ENCODE peak calls at places on chromosomes 11 and 22, in six cellular contexts. N is psoas muscle, U is dorsolateral prefrontal cortex, Q is HL-60, Z is breast epithelium, L is brain microvascular endothelial cell. D is an unnamed sample.

GRCh38 chr22:49091451-49091850 is 736.2 kb downstream of the BRD1 start:
- DNase-seq in N (peak; percentile 16), U (no peak), Q (no peak), Z (no peak), L (no peak), D (no peak)

GRCh38 chr11:16086229-16086628 is 270.1 kb downstream of the SOX6 start:
- DNase-seq in N (no peak), U (no peak), Q (no peak), Z (no peak), L (no peak), D (no peak)

GRCh38 chr22:48503876-48504275 is 1323.8 kb downstream of the BRD1 start:
- DNase-seq in N (peak; percentile 3), U (no peak), Q (no peak), Z (no peak), L (no peak), D (no peak)

GRCh38 chr11:117303101-117303500 is 12.0 kb downstream of the BACE1-AS start:
- DNase-seq in N (no peak), U (no peak), Q (no peak), Z (no peak), L (no peak), D (no peak)

GRCh38 chr11:1749020-1749758 is 1.2 kb downstream of the IFITM10 start:
- DNase-seq in N (peak; percentile 79), U (no peak), Q (no peak), Z (no peak), L (no peak), D (no peak)

GRCh38 chr11:100791103-100791502 is 104.0 kb downstream of the ARHGAP42 start:
- DNase-seq in N (no peak), U (no peak), Q (no peak), Z (no peak), L (no peak), D (no peak)

GRCh38 chr11:19664896-19665548 is 47.6 kb upstream of the NAV2 start:
- DNase-seq in N (no peak), U (peak; percentile 88), Q (no peak), Z (no peak), L (no peak), D (no peak)

GRCh38 chr11:109644158-109644557 is 222.2 kb downstream of the C11orf87 start:
- DNase-seq in N (no peak), U (peak; percentile 70), Q (no peak), Z (no peak), L (no peak), D (no peak)

GRCh38 chr11:33437529-33437928 is 180.3 kb downstream of the HIPK3 start:
- DNase-seq in N (no peak), U (no peak), Q (no peak), Z (no peak), L (no peak), D (peak; percentile 65)

GRCh38 chr22:24444251-24444650 is 16.9 kb downstream of the ADORA2A start:
- DNase-seq in N (no peak), U (no peak), Q (no peak), Z (no peak), L (no peak), D (no peak)

GRCh38 chr11:90219438-90219837 is 3.4 kb downstream of the CHORDC1 start:
- DNase-seq in N (no peak), U (no peak), Q (no peak), Z (no peak), L (no peak), D (no peak)

GRCh38 chr11:106959800-106960199 is 58.5 kb downstream of the GUCY1A2 start:
- DNase-seq in N (no peak), U (no peak), Q (no peak), Z (no peak), L (peak; percentile 19), D (no peak)

GRCh38 chr11:35247428-35247827 is 108.5 kb downstream of the CD44 start:
- DNase-seq in N (no peak), U (no peak), Q (no peak), Z (peak; percentile 30), L (no peak), D (no peak)

GRCh38 chr11:63614136-63614664 is at the start of gene PLAAT3:
- DNase-seq in N (peak; percentile 89), U (peak; percentile 60), Q (no peak), Z (peak; percentile 57), L (no peak), D (peak; percentile 83)

GRCh38 chr11:75495749-75496641 is 29.7 kb downstream of the GDPD5 start:
- DNase-seq in N (peak; percentile 44), U (no peak), Q (no peak), Z (no peak), L (no peak), D (peak; percentile 64)

GRCh38 chr11:93100211-93100610 is 97.6 kb downstream of the SLC36A4 start:
- DNase-seq in N (no peak), U (no peak), Q (no peak), Z (no peak), L (peak; percentile 12), D (no peak)

GRCh38 chr11:72552399-72552910 is 118.1 kb upstream of the CLPB start:
- DNase-seq in N (no peak), U (no peak), Q (no peak), Z (no peak), L (no peak), D (no peak)

GRCh38 chr11:70504246-70505020 is 106.1 kb downstream of the CTTN start:
- DNase-seq in N (peak; percentile 6), U (no peak), Q (no peak), Z (no peak), L (no peak), D (no peak)

GRCh38 chr11:13942908-13943505 is 19.5 kb upstream of the SPON1 start:
- DNase-seq in N (no peak), U (no peak), Q (no peak), Z (no peak), L (peak; percentile 40), D (no peak)

GRCh38 chr11:35514481-35514880 is 10.9 kb downstream of the PAMR1 start:
- DNase-seq in N (no peak), U (no peak), Q (no peak), Z (no peak), L (no peak), D (no peak)

GRCh38 chr11:79538775-79539174 is 97.9 kb upstream of the TENM4 start:
- DNase-seq in N (no peak), U (no peak), Q (no peak), Z (no peak), L (no peak), D (no peak)

GRCh38 chr22:49628351-49629023 is 199.2 kb downstream of the BRD1 start:
- DNase-seq in N (peak; percentile 44), U (no peak), Q (no peak), Z (no peak), L (no peak), D (no peak)

GRCh38 chr11:61793084-61793828 is 545 bp downstream of the FEN1 start:
- DNase-seq in N (peak; percentile 44), U (no peak), Q (no peak), Z (no peak), L (no peak), D (no peak)

GRCh38 chr22:45969414-45969799 is 7.6 kb downstream of the WNT7B start:
- DNase-seq in N (no peak), U (no peak), Q (no peak), Z (no peak), L (no peak), D (peak; percentile 53)
- H3K27me3 ChIP-seq in N (peaks cover 26% of the 10 kb centered on the region), U (peaks cover 60% of the 10 kb centered on the region), Q (peaks cover 66% of the 10 kb centered on the region), Z (peaks cover 86% of the 10 kb centered on the region), L (peaks cover 29% of the 10 kb centered on the region), D (no peaks in the 10 kb centered on the region)

DNA sequence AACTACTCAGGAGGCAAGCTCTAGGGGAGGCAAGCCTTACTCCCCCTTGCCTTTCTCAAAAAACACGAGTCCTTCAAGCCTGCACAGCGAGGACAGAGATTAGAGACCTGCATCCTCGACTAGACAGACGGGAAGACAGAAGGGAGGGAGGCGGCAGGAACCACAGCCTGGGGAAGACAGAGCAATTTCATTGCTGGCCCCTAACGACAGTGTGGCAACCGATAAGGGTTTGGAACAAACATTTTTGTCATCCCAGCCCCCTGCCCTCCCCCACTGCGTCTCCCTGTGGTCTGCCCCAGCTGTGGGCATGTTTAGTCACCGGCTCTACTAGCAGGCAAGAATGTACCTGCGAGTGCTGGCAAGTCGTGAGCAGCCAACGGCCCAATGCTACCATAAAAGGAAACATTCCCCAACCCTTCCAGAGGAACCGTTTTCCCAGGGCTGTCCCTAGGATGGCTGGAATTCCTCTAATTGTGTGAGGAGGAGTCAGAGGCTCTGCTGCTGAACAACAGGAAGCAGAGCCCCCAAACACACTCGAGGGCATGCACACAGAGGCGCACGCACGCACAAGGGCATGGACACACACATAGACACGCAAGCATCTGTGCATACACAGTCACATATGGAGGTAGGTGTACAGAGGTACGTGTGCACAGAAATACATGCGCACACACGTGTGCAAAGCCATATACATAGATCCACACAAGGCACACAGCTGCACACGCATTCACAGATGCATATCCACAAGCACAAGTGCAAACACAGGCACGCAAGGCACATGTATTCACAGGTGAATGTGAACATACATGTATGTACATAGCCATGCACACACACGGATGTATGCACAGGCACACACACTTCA is 58.3 kb downstream of the MYH9 start:
- DNase-seq in N (no peak), U (peak; percentile 74), Q (peak; percentile 95), Z (peak; percentile 97), L (peak; percentile 92), D (peak; percentile 89)
- H3K4me3 ChIP-seq in N (peak overlapping the region; percentile 29), U (peak overlapping the region; percentile 13), Q (no peak overlapping the region), Z (peak overlapping the region; percentile 20), L (peak overlapping the region; percentile 20), D (no peak overlapping the region)

GRCh38 chr11:57391546-57391945 is 1.1 kb upstream of the PRG2 start:
- DNase-seq in N (no peak), U (no peak), Q (no peak), Z (no peak), L (no peak), D (no peak)

GRCh38 chr11:57392421-57393105 is 2.1 kb upstream of the PRG2 start:
- DNase-seq in N (no peak), U (no peak), Q (no peak), Z (no peak), L (no peak), D (no peak)

GRCh38 chr11:57391111-57391510 is 661 bp upstream of the PRG2 start:
- DNase-seq in N (no peak), U (no peak), Q (no peak), Z (no peak), L (no peak), D (no peak)

GRCh38 chr11:57387284-57388030 is 3.0 kb downstream of the PRG2 start:
- DNase-seq in N (no peak), U (peak; percentile 21), Q (peak; percentile 40), Z (no peak), L (no peak), D (no peak)

GRCh38 chr11:57390535-57390934 is at the start of gene PRG2:
- DNase-seq in N (no peak), U (no peak), Q (peak; percentile 65), Z (no peak), L (no peak), D (no peak)
- H3K27me3 ChIP-seq in N (peaks cover 2% of the 10 kb centered on the region), U (no peaks in the 10 kb centered on the region), Q (no peaks in the 10 kb centered on the region), Z (no peaks in the 10 kb centered on the region), L (peaks cover 5% of the 10 kb centered on the region), D (no peaks in the 10 kb centered on the region)

DNA sequence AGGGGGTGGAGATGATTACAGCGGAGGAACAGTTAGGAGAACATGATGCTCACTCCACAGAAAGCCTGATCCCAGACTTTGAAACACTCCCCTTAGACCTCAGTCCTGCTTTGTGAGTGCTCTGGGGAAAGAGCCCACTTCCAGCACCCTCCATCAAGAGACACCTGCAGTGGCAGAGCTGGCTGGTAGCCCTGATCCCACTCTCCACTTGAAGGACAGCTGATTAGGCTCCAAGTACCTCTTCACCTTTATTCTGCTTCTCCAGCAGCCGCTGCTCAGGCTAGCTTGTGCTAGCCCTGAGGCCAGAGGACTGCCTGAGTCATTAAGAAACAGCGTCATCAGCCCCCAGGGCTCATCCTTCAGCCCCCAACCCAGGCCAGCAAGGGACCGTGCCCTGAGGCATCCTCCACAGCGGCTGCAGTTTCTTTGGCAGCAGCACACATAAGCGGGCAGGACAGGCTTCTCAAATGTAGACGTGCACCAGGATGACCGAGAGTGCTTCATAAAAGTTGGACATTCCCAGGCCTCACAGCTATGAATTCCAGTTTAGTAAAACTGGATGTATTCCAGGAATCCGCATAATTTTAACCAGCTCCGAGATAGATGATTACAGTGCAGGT is 146.0 kb upstream of the TBCEL start:
- DNase-seq in N (no peak), U (no peak), Q (no peak), Z (no peak), L (no peak), D (no peak)
- H3K4me3 ChIP-seq in N (no peak overlapping the region), U (no peak overlapping the region), Q (no peak overlapping the region), Z (no peak overlapping the region), L (no peak overlapping the region), D (no peak overlapping the region)